ENCODE peak calls at places on chromosomes 2 and 18, in seven cellular contexts. One of them, this sample, is unnamed.

GRCh38 chr2:232237460-232237859 is 141.1 kb upstream of the ALPP start:
- DNase-seq in Calu3: no peak
- DNase-seq in RWPE1: no peak
- DNase-seq in epithelial cell of esophagus: no peak
- DNase-seq in PC-3: no peak
- DNase-seq in WERI-Rb-1: no peak
- DNase-seq in astrocyte: no peak
- DNase-seq in this sample: no peak

GRCh38 chr2:35873921-35874320 is 481.7 kb upstream of the CRIM1 start:
- DNase-seq in Calu3: no peak
- DNase-seq in RWPE1: no peak
- DNase-seq in epithelial cell of esophagus: no peak
- DNase-seq in PC-3: peak
- DNase-seq in WERI-Rb-1: no peak
- DNase-seq in astrocyte: no peak
- DNase-seq in this sample: no peak

GRCh38 chr2:71880846-71881610 is 266.6 kb downstream of the CYP26B1 start:
- DNase-seq in Calu3: peak
- DNase-seq in RWPE1: peak
- DNase-seq in epithelial cell of esophagus: peak
- DNase-seq in PC-3: peak
- DNase-seq in WERI-Rb-1: no peak
- DNase-seq in astrocyte: peak
- DNase-seq in this sample: no peak

GRCh38 chr18:69383191-69383590 is 17.5 kb upstream of the DOK6 start:
- DNase-seq in Calu3: no peak
- DNase-seq in RWPE1: no peak
- DNase-seq in epithelial cell of esophagus: peak
- DNase-seq in PC-3: no peak
- DNase-seq in WERI-Rb-1: no peak
- DNase-seq in astrocyte: no peak
- DNase-seq in this sample: no peak

GRCh38 chr18:48750485-48751175 is 200.1 kb downstream of the SMAD7 start:
- DNase-seq in Calu3: no peak
- DNase-seq in RWPE1: no peak
- DNase-seq in epithelial cell of esophagus: no peak
- DNase-seq in PC-3: no peak
- DNase-seq in WERI-Rb-1: no peak
- DNase-seq in astrocyte: peak
- DNase-seq in this sample: no peak

GRCh38 chr18:48152549-48152948 is 222.1 kb upstream of the SMAD2 start:
- DNase-seq in Calu3: no peak
- DNase-seq in RWPE1: no peak
- DNase-seq in epithelial cell of esophagus: peak
- DNase-seq in PC-3: peak
- DNase-seq in WERI-Rb-1: no peak
- DNase-seq in astrocyte: peak
- DNase-seq in this sample: no peak

GRCh38 chr2:64359892-64360657 is 93.9 kb upstream of the LGALSL start:
- DNase-seq in Calu3: peak
- DNase-seq in RWPE1: peak
- DNase-seq in epithelial cell of esophagus: peak
- DNase-seq in PC-3: peak
- DNase-seq in WERI-Rb-1: no peak
- DNase-seq in astrocyte: peak
- DNase-seq in this sample: peak

GRCh38 chr2:16196687-16197503 is 256.5 kb downstream of the MYCN start:
- DNase-seq in Calu3: no peak
- DNase-seq in RWPE1: peak
- DNase-seq in epithelial cell of esophagus: no peak
- DNase-seq in PC-3: no peak
- DNase-seq in WERI-Rb-1: no peak
- DNase-seq in astrocyte: no peak
- DNase-seq in this sample: no peak

GRCh38 chr2:27527182-27527581 is 30.5 kb downstream of the GCKR start:
- DNase-seq in Calu3: peak
- DNase-seq in RWPE1: peak
- DNase-seq in epithelial cell of esophagus: peak
- DNase-seq in PC-3: peak
- DNase-seq in WERI-Rb-1: no peak
- DNase-seq in astrocyte: peak
- DNase-seq in this sample: no peak

GRCh38 chr2:238129166-238130010 is 9.1 kb upstream of the KLHL30 start:
- DNase-seq in Calu3: no peak
- DNase-seq in RWPE1: no peak
- DNase-seq in epithelial cell of esophagus: no peak
- DNase-seq in PC-3: no peak
- DNase-seq in WERI-Rb-1: no peak
- DNase-seq in astrocyte: no peak
- DNase-seq in this sample: peak

GRCh38 chr2:110804915-110805314 is 72.5 kb downstream of the ACOXL start:
- DNase-seq in Calu3: no peak
- DNase-seq in RWPE1: no peak
- DNase-seq in epithelial cell of esophagus: no peak
- DNase-seq in PC-3: no peak
- DNase-seq in WERI-Rb-1: no peak
- DNase-seq in astrocyte: no peak
- DNase-seq in this sample: no peak

GRCh38 chr2:65353927-65354326 is 78.5 kb downstream of the SPRED2 start:
- DNase-seq in Calu3: no peak
- DNase-seq in RWPE1: no peak
- DNase-seq in epithelial cell of esophagus: no peak
- DNase-seq in PC-3: no peak
- DNase-seq in WERI-Rb-1: peak
- DNase-seq in astrocyte: no peak
- DNase-seq in this sample: peak

GRCh38 chr18:3771121-3771971 is 321.4 kb downstream of the TGIF1 start:
- DNase-seq in Calu3: peak
- DNase-seq in RWPE1: peak
- DNase-seq in epithelial cell of esophagus: peak
- DNase-seq in PC-3: peak
- DNase-seq in WERI-Rb-1: peak
- DNase-seq in astrocyte: peak
- DNase-seq in this sample: peak

GRCh38 chr2:76672798-76673197 is 849.4 kb downstream of the LRRTM4 start:
- DNase-seq in Calu3: no peak
- DNase-seq in RWPE1: no peak
- DNase-seq in epithelial cell of esophagus: no peak
- DNase-seq in PC-3: no peak
- DNase-seq in WERI-Rb-1: no peak
- DNase-seq in astrocyte: no peak
- DNase-seq in this sample: no peak

DNA sequence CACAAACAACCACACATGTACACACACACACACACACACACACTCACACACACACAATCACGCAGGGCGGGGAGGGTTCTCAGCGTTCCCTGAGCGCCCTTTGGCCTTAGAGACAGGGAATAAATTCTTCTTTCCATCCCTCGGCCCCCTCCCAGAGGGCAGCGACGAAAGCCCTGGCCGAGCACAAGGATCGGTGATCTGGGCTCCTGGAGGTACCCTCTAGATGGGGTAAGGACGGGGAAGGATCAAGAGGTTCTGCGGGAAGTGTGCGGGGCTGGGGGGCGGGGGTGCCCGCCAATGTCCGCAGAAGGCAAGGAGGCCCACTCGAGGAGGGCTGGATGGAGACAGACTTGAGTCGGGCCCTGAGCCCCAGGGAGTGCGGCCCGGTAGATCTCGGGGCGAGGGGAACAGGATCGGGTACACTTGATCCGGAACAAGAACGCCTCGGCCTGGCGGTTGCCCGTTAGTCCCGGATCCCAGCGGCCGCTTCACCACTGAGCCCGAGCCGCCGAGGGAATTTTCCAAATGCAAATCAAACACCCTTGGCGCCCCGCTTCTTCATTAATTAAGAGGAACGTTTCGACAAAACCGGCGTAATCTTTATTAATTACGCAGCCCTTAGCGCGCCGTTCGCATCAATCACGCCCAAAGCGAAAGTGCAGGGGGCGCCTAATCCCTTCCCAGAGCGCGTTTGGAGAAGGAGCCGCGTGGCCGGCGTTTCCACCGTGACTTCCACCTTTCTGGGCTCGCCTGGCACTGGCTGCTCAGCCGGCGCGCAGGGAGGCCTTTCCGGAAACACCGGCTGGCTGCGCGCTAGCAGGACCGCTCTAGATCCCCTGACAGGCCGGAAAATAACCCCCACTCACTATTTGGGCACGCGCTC is 7.0 kb upstream of the PAX3 start:
- DNase-seq in Calu3: peak
- DNase-seq in RWPE1: no peak
- DNase-seq in epithelial cell of esophagus: peak
- DNase-seq in PC-3: no peak
- DNase-seq in WERI-Rb-1: peak
- DNase-seq in astrocyte: no peak
- DNase-seq in this sample: peak
- TF ChIP-seq CTCF in Calu3: no peak
- TF ChIP-seq CTCF in RWPE1: no peak
- TF ChIP-seq CTCF in epithelial cell of esophagus: no peak
- TF ChIP-seq CTCF in PC-3: no peak
- TF ChIP-seq CTCF in WERI-Rb-1: no peak
- TF ChIP-seq CTCF in astrocyte: no peak
- TF ChIP-seq CTCF in this sample: no peak

DNA sequence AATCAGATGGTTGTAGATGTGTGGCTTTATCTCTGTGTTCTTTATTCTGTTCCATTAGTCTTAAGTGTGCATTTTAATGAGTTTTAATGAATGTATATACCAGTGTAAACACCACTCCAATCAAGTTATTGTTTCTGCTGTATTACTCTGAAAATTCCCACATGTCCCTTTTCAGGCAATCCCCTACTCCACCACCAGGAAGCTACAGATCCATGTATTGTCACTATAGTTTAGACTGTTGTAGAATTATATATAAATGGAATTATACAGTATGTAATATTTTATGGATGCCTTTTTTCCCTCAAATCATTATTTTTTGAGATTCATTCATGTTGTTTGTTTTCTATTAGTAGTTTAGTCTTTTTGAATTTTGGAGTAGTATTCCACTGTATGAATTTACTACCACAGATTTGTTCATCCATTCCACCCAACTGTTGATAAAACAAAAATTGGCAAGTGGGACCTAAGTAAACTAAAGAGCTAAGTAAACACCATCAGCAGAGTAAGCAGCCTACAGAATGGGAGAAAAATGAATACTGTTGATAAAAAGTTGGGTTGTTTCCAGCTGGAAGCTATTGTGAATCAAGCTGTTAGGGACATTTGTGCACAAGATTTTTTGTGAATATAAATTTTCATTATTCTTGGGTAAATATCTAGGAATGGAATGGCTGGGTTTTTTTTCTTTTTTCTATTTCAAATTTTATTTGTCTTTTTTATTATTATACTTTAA is 262.0 kb downstream of the CAMKMT start:
- DNase-seq in Calu3: no peak
- DNase-seq in RWPE1: no peak
- DNase-seq in epithelial cell of esophagus: no peak
- DNase-seq in PC-3: no peak
- DNase-seq in WERI-Rb-1: no peak
- DNase-seq in astrocyte: no peak
- DNase-seq in this sample: no peak
- TF ChIP-seq CTCF in Calu3: no peak
- TF ChIP-seq CTCF in RWPE1: no peak
- TF ChIP-seq CTCF in epithelial cell of esophagus: peak
- TF ChIP-seq CTCF in PC-3: peak
- TF ChIP-seq CTCF in WERI-Rb-1: no peak
- TF ChIP-seq CTCF in astrocyte: no peak
- TF ChIP-seq CTCF in this sample: peak

GRCh38 chr2:47016172-47016913 is 100.7 kb upstream of the MCFD2 start:
- DNase-seq in Calu3: peak
- DNase-seq in RWPE1: peak
- DNase-seq in epithelial cell of esophagus: peak
- DNase-seq in PC-3: peak
- DNase-seq in WERI-Rb-1: peak
- DNase-seq in astrocyte: peak
- DNase-seq in this sample: no peak

GRCh38 chr2:47014564-47015051 is 99.0 kb upstream of the MCFD2 start:
- DNase-seq in Calu3: no peak
- DNase-seq in RWPE1: no peak
- DNase-seq in epithelial cell of esophagus: no peak
- DNase-seq in PC-3: peak
- DNase-seq in WERI-Rb-1: no peak
- DNase-seq in astrocyte: no peak
- DNase-seq in this sample: no peak

GRCh38 chr2:47013383-47013782 is 97.8 kb upstream of the MCFD2 start:
- DNase-seq in Calu3: no peak
- DNase-seq in RWPE1: no peak
- DNase-seq in epithelial cell of esophagus: no peak
- DNase-seq in PC-3: no peak
- DNase-seq in WERI-Rb-1: no peak
- DNase-seq in astrocyte: no peak
- DNase-seq in this sample: no peak

GRCh38 chr2:47015730-47016129 is 100.1 kb upstream of the MCFD2 start:
- DNase-seq in Calu3: no peak
- DNase-seq in RWPE1: no peak
- DNase-seq in epithelial cell of esophagus: no peak
- DNase-seq in PC-3: no peak
- DNase-seq in WERI-Rb-1: no peak
- DNase-seq in astrocyte: no peak
- DNase-seq in this sample: no peak

DNA sequence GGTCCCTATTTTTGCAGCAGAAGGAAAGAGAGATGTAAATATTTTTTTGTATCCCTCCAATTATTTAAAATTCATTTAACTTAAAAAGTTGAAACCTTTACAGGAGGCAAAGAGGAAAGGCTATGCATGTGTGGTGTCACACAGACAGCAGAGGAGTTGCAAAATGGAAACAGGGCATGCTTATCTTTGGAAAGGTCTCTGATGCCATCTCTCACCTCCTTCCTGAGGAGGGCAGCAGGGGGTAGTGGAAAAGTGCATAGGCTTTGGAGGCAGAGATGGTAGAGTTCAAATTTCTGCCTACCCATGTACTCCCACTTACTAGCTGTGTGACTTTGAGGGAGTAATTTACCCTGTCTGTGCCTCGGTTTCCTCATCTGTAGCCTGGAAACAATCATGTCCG is 99.6 kb upstream of the MCFD2 start:
- DNase-seq in Calu3: peak
- DNase-seq in RWPE1: peak
- DNase-seq in epithelial cell of esophagus: no peak
- DNase-seq in PC-3: peak
- DNase-seq in WERI-Rb-1: no peak
- DNase-seq in astrocyte: no peak
- DNase-seq in this sample: no peak
- TF ChIP-seq CTCF in Calu3: no peak
- TF ChIP-seq CTCF in RWPE1: no peak
- TF ChIP-seq CTCF in epithelial cell of esophagus: peak
- TF ChIP-seq CTCF in PC-3: peak
- TF ChIP-seq CTCF in WERI-Rb-1: peak
- TF ChIP-seq CTCF in astrocyte: no peak
- TF ChIP-seq CTCF in this sample: no peak

DNA sequence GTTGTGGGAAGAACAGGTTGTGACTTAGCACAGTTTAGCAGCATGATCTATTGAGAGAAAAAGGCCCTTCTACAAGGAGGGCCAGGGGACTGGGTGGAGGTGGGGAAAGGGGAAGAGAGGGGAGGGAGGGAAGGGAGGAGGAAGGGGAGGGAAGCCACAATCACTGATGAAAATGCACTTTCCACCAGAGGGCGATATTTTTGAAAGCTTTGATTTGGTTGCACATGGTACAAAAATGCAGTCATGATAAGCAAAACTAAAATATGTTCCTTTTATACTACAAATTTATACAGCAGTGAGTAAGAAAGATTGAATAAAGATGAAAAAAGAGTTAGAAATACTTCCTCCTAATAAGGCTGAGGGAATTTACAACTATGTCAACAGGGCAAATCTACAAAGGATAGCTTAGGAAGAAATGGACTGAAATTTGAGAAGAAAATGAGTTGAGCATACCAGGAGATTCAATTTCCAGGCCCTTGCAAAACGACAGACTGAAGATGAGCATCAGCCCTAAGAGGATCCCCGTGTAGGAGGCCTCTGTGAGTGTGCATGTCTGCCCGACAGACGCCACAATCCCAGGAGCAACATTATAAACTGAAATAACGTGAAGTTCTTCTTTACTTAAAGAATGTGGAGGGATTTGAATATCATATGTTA is 17.2 kb downstream of the SH3YL1 start:
- DNase-seq in Calu3: peak
- DNase-seq in RWPE1: peak
- DNase-seq in epithelial cell of esophagus: peak
- DNase-seq in PC-3: peak
- DNase-seq in WERI-Rb-1: peak
- DNase-seq in astrocyte: peak
- DNase-seq in this sample: no peak
- TF ChIP-seq CTCF in Calu3: peak
- TF ChIP-seq CTCF in RWPE1: peak
- TF ChIP-seq CTCF in epithelial cell of esophagus: peak
- TF ChIP-seq CTCF in PC-3: peak
- TF ChIP-seq CTCF in WERI-Rb-1: peak
- TF ChIP-seq CTCF in astrocyte: peak
- TF ChIP-seq CTCF in this sample: peak

This sample was measured in glutamatergic neuron.